ENCODE peak calls at places on chromosomes 6 and 20, in ten cellular contexts. One of them, this sample, is unnamed.
A peak's percentile ranks its signal among the peaks of the same experiment; 100 is the strongest.

GRCh38 chr6:36241728-36242127 is 28.1 kb upstream of the PNPLA1 start:
- DNase-seq in pancreas: no peak
- DNase-seq in H9: no peak
- DNase-seq in EL: no peak
- DNase-seq in NCI-H2029 treated with DMSO at 0.1 percent for 48 hours: no peak
- DNase-seq in anterior cingulate cortex: no peak
- DNase-seq in AG08396: no peak
- DNase-seq in endothelial cell: no peak
- DNase-seq in hypothalamus: no peak
- DNase-seq in T-cell: no peak
- DNase-seq in this sample: no peak

GRCh38 chr6:30763618-30764489 is 19.5 kb upstream of the IER3 start:
- DNase-seq in pancreas: no peak
- DNase-seq in H9: peak; percentile 59
- DNase-seq in EL: peak; percentile 35
- DNase-seq in NCI-H2029 treated with DMSO at 0.1 percent for 48 hours: no peak
- DNase-seq in anterior cingulate cortex: no peak
- DNase-seq in AG08396: peak; percentile 23
- DNase-seq in endothelial cell: no peak
- DNase-seq in hypothalamus: no peak
- DNase-seq in T-cell: peak; percentile 19
- DNase-seq in this sample: peak; percentile 13

GRCh38 chr6:14824060-14824834 is 421.6 kb upstream of the JARID2 start:
- DNase-seq in pancreas: no peak
- DNase-seq in H9: no peak
- DNase-seq in EL: no peak
- DNase-seq in NCI-H2029 treated with DMSO at 0.1 percent for 48 hours: no peak
- DNase-seq in anterior cingulate cortex: no peak
- DNase-seq in AG08396: no peak
- DNase-seq in endothelial cell: no peak
- DNase-seq in hypothalamus: no peak
- DNase-seq in T-cell: no peak
- DNase-seq in this sample: no peak

GRCh38 chr6:163893609-163894189 is 479.2 kb downstream of the QKI start:
- DNase-seq in pancreas: no peak
- DNase-seq in H9: no peak
- DNase-seq in EL: no peak
- DNase-seq in NCI-H2029 treated with DMSO at 0.1 percent for 48 hours: no peak
- DNase-seq in anterior cingulate cortex: no peak
- DNase-seq in AG08396: no peak
- DNase-seq in endothelial cell: no peak
- DNase-seq in hypothalamus: no peak
- DNase-seq in T-cell: no peak
- DNase-seq in this sample: no peak

GRCh38 chr6:33923857-33924514 is 120.2 kb upstream of the MLN start:
- DNase-seq in pancreas: no peak
- DNase-seq in H9: no peak
- DNase-seq in EL: no peak
- DNase-seq in NCI-H2029 treated with DMSO at 0.1 percent for 48 hours: no peak
- DNase-seq in anterior cingulate cortex: no peak
- DNase-seq in AG08396: no peak
- DNase-seq in endothelial cell: no peak
- DNase-seq in hypothalamus: no peak
- DNase-seq in T-cell: peak; percentile 35
- DNase-seq in this sample: no peak

GRCh38 chr20:17888044-17888443 is 80.5 kb downstream of the SNX5 start:
- DNase-seq in pancreas: no peak
- DNase-seq in H9: no peak
- DNase-seq in EL: peak; percentile 67
- DNase-seq in NCI-H2029 treated with DMSO at 0.1 percent for 48 hours: no peak
- DNase-seq in anterior cingulate cortex: no peak
- DNase-seq in AG08396: no peak
- DNase-seq in endothelial cell: no peak
- DNase-seq in hypothalamus: no peak
- DNase-seq in T-cell: no peak
- DNase-seq in this sample: no peak

GRCh38 chr6:124679392-124679791 is 282.8 kb upstream of the RNF217 start:
- DNase-seq in pancreas: no peak
- DNase-seq in H9: no peak
- DNase-seq in EL: peak; percentile 46
- DNase-seq in NCI-H2029 treated with DMSO at 0.1 percent for 48 hours: no peak
- DNase-seq in anterior cingulate cortex: no peak
- DNase-seq in AG08396: no peak
- DNase-seq in endothelial cell: no peak
- DNase-seq in hypothalamus: no peak
- DNase-seq in T-cell: no peak
- DNase-seq in this sample: no peak

GRCh38 chr20:20085812-20086211 is 33.5 kb downstream of the CFAP61 start:
- DNase-seq in pancreas: no peak
- DNase-seq in H9: no peak
- DNase-seq in EL: no peak
- DNase-seq in NCI-H2029 treated with DMSO at 0.1 percent for 48 hours: no peak
- DNase-seq in anterior cingulate cortex: no peak
- DNase-seq in AG08396: no peak
- DNase-seq in endothelial cell: no peak
- DNase-seq in hypothalamus: no peak
- DNase-seq in T-cell: no peak
- DNase-seq in this sample: no peak

GRCh38 chr20:47825011-47825762 is 39.9 kb upstream of the SULF2 start:
- DNase-seq in pancreas: no peak
- DNase-seq in H9: no peak
- DNase-seq in EL: no peak
- DNase-seq in NCI-H2029 treated with DMSO at 0.1 percent for 48 hours: no peak
- DNase-seq in anterior cingulate cortex: no peak
- DNase-seq in AG08396: no peak
- DNase-seq in endothelial cell: no peak
- DNase-seq in hypothalamus: no peak
- DNase-seq in T-cell: no peak
- DNase-seq in this sample: no peak

GRCh38 chr6:55448446-55448845 is 121.2 kb downstream of the GFRAL start:
- DNase-seq in pancreas: no peak
- DNase-seq in H9: no peak
- DNase-seq in EL: peak; percentile 47
- DNase-seq in NCI-H2029 treated with DMSO at 0.1 percent for 48 hours: no peak
- DNase-seq in anterior cingulate cortex: no peak
- DNase-seq in AG08396: no peak
- DNase-seq in endothelial cell: no peak
- DNase-seq in hypothalamus: no peak
- DNase-seq in T-cell: no peak
- DNase-seq in this sample: no peak

GRCh38 chr6:1310628-1311399 is 1.1 kb upstream of the FOXQ1 start:
- DNase-seq in pancreas: peak; percentile 62
- DNase-seq in H9: peak; percentile 66
- DNase-seq in EL: no peak
- DNase-seq in NCI-H2029 treated with DMSO at 0.1 percent for 48 hours: no peak
- DNase-seq in anterior cingulate cortex: no peak
- DNase-seq in AG08396: no peak
- DNase-seq in endothelial cell: peak; percentile 57
- DNase-seq in hypothalamus: no peak
- DNase-seq in T-cell: no peak
- DNase-seq in this sample: no peak

GRCh38 chr6:7146079-7146828 is 38.5 kb downstream of the RREB1 start:
- DNase-seq in pancreas: peak; percentile 74
- DNase-seq in H9: no peak
- DNase-seq in EL: peak; percentile 55
- DNase-seq in NCI-H2029 treated with DMSO at 0.1 percent for 48 hours: peak; percentile 86
- DNase-seq in anterior cingulate cortex: no peak
- DNase-seq in AG08396: peak; percentile 55
- DNase-seq in endothelial cell: no peak
- DNase-seq in hypothalamus: no peak
- DNase-seq in T-cell: no peak
- DNase-seq in this sample: peak; percentile 8

GRCh38 chr20:23291575-23292240 is 58.9 kb upstream of the NXT1 start:
- DNase-seq in pancreas: no peak
- DNase-seq in H9: no peak
- DNase-seq in EL: no peak
- DNase-seq in NCI-H2029 treated with DMSO at 0.1 percent for 48 hours: no peak
- DNase-seq in anterior cingulate cortex: no peak
- DNase-seq in AG08396: no peak
- DNase-seq in endothelial cell: no peak
- DNase-seq in hypothalamus: no peak
- DNase-seq in T-cell: no peak
- DNase-seq in this sample: no peak

GRCh38 chr6:41092421-41093140 is 19.8 kb downstream of the NFYA start:
- DNase-seq in pancreas: no peak
- DNase-seq in H9: no peak
- DNase-seq in EL: peak; percentile 20
- DNase-seq in NCI-H2029 treated with DMSO at 0.1 percent for 48 hours: peak; percentile 52
- DNase-seq in anterior cingulate cortex: no peak
- DNase-seq in AG08396: peak; percentile 26
- DNase-seq in endothelial cell: no peak
- DNase-seq in hypothalamus: no peak
- DNase-seq in T-cell: no peak
- DNase-seq in this sample: no peak

GRCh38 chr6:169556758-169557505 is 144.9 kb downstream of the WDR27 start:
- DNase-seq in pancreas: no peak
- DNase-seq in H9: no peak
- DNase-seq in EL: no peak
- DNase-seq in NCI-H2029 treated with DMSO at 0.1 percent for 48 hours: no peak
- DNase-seq in anterior cingulate cortex: no peak
- DNase-seq in AG08396: no peak
- DNase-seq in endothelial cell: no peak
- DNase-seq in hypothalamus: no peak
- DNase-seq in T-cell: no peak
- DNase-seq in this sample: no peak

GRCh38 chr6:160036790-160037206 is 67.9 kb downstream of the IGF2R start:
- DNase-seq in pancreas: no peak
- DNase-seq in H9: no peak
- DNase-seq in EL: peak; percentile 90
- DNase-seq in NCI-H2029 treated with DMSO at 0.1 percent for 48 hours: no peak
- DNase-seq in anterior cingulate cortex: no peak
- DNase-seq in AG08396: peak; percentile 69
- DNase-seq in endothelial cell: no peak
- DNase-seq in hypothalamus: no peak
- DNase-seq in T-cell: no peak
- DNase-seq in this sample: no peak

GRCh38 chr20:62808211-62808865 is 3.7 kb downstream of the OGFR start:
- DNase-seq in pancreas: no peak
- DNase-seq in H9: peak; percentile 82
- DNase-seq in EL: peak; percentile 66
- DNase-seq in NCI-H2029 treated with DMSO at 0.1 percent for 48 hours: no peak
- DNase-seq in anterior cingulate cortex: peak; percentile 26
- DNase-seq in AG08396: peak; percentile 88
- DNase-seq in endothelial cell: peak; percentile 83
- DNase-seq in hypothalamus: no peak
- DNase-seq in T-cell: peak; percentile 79
- DNase-seq in this sample: peak; percentile 68

GRCh38 chr6:123323419-123324329 is 313.1 kb downstream of the TRDN start:
- DNase-seq in pancreas: no peak
- DNase-seq in H9: no peak
- DNase-seq in EL: no peak
- DNase-seq in NCI-H2029 treated with DMSO at 0.1 percent for 48 hours: peak; percentile 36
- DNase-seq in anterior cingulate cortex: no peak
- DNase-seq in AG08396: no peak
- DNase-seq in endothelial cell: no peak
- DNase-seq in hypothalamus: no peak
- DNase-seq in T-cell: no peak
- DNase-seq in this sample: no peak

GRCh38 chr6:145863988-145864616 is 49.5 kb upstream of the FBXO30 start:
- DNase-seq in pancreas: no peak
- DNase-seq in H9: no peak
- DNase-seq in EL: no peak
- DNase-seq in NCI-H2029 treated with DMSO at 0.1 percent for 48 hours: no peak
- DNase-seq in anterior cingulate cortex: no peak
- DNase-seq in AG08396: no peak
- DNase-seq in endothelial cell: no peak
- DNase-seq in hypothalamus: no peak
- DNase-seq in T-cell: no peak
- DNase-seq in this sample: no peak

GRCh38 chr20:32652739-32653526 is 20.8 kb downstream of the C20orf203 start:
- DNase-seq in pancreas: peak; percentile 76
- DNase-seq in H9: peak; percentile 87
- DNase-seq in EL: peak; percentile 82
- DNase-seq in NCI-H2029 treated with DMSO at 0.1 percent for 48 hours: peak; percentile 51
- DNase-seq in anterior cingulate cortex: peak; percentile 60
- DNase-seq in AG08396: peak; percentile 90
- DNase-seq in endothelial cell: peak; percentile 91
- DNase-seq in hypothalamus: peak; percentile 51
- DNase-seq in T-cell: peak; percentile 93
- DNase-seq in this sample: peak; percentile 92

GRCh38 chr6:141467881-141468280 is 664.8 kb upstream of the GJE1 start:
- DNase-seq in pancreas: no peak
- DNase-seq in H9: no peak
- DNase-seq in EL: peak; percentile 18
- DNase-seq in NCI-H2029 treated with DMSO at 0.1 percent for 48 hours: no peak
- DNase-seq in anterior cingulate cortex: no peak
- DNase-seq in AG08396: no peak
- DNase-seq in endothelial cell: no peak
- DNase-seq in hypothalamus: no peak
- DNase-seq in T-cell: no peak
- DNase-seq in this sample: no peak

GRCh38 chr6:147035891-147036290 is 168.3 kb upstream of the STXBP5 start:
- DNase-seq in pancreas: no peak
- DNase-seq in H9: no peak
- DNase-seq in EL: no peak
- DNase-seq in NCI-H2029 treated with DMSO at 0.1 percent for 48 hours: no peak
- DNase-seq in anterior cingulate cortex: no peak
- DNase-seq in AG08396: no peak
- DNase-seq in endothelial cell: no peak
- DNase-seq in hypothalamus: no peak
- DNase-seq in T-cell: no peak
- DNase-seq in this sample: no peak